ENCODE peak calls at places on chromosomes 4 and X, in nine cellular contexts. T is glutamatergic neuron; V is fibroblast of lung; X is IMR-90; Y is endothelial cell; H is CD4-positive, alpha-beta T cell; G is A549; Z is tibial nerve; K is esophagus squamous epithelium. D is an unnamed sample.

GRCh38 chr4:77336411-77337142 is 179.6 kb downstream of the CCNG2 start:
- DNase-seq in G (no peak), Z (no peak), T (no peak), X (no peak), H (no peak), Y (no peak), K (no peak), V (no peak), D (no peak)

GRCh38 chr4:182928061-182928460 is 10.9 kb upstream of the DCTD start:
- DNase-seq in G (peak; percentile 11), K (no peak), T (no peak), Z (no peak), V (no peak), H (no peak), Y (peak; percentile 32), X (no peak), D (no peak)

GRCh38 chr4:77913353-77913752 is 50.7 kb downstream of the MRPL1 start:
- DNase-seq in T (no peak), Y (no peak), G (no peak), V (peak; percentile 36), X (peak; percentile 76), H (no peak), Z (no peak), K (no peak), D (no peak)

GRCh38 chrX:44105228-44105913 is 132.2 kb upstream of the NDP start:
- DNase-seq in V (no peak), Z (no peak), X (no peak), K (no peak), H (no peak), G (peak; percentile 6), Y (no peak), T (no peak), D (no peak)

GRCh38 chrX:155406429-155406828 is 24.5 kb downstream of the F8A2 start:
- DNase-seq in T (no peak), X (no peak), Y (no peak), H (no peak), K (no peak), G (no peak), V (no peak), Z (no peak), D (no peak)

GRCh38 chr4:108486046-108486445 is 134.3 kb upstream of the RPL34 start:
- DNase-seq in X (no peak), K (no peak), Y (no peak), G (no peak), H (no peak), Z (no peak), T (no peak), V (no peak), D (no peak)

GRCh38 chrX:13059676-13060499 is 15.5 kb upstream of the FAM9C start:
- DNase-seq in Z (no peak), G (peak; percentile 88), X (peak; percentile 73), H (no peak), V (peak; percentile 71), T (no peak), Y (no peak), K (no peak), D (no peak)

GRCh38 chrX:103254171-103254824 is 657 bp downstream of the TCEAL8 start:
- DNase-seq in X (peak; percentile 23), Y (peak; percentile 56), V (peak; percentile 43), T (peak; percentile 59), H (peak; percentile 37), K (no peak), Z (peak; percentile 22), G (peak; percentile 21), D (peak; percentile 34)

GRCh38 chr4:15186149-15186548 is 183.9 kb downstream of the CPEB2 start:
- DNase-seq in Y (no peak), T (no peak), G (no peak), Z (no peak), X (peak; percentile 15), K (no peak), H (no peak), V (peak; percentile 76), D (no peak)

GRCh38 chrX:39985116-39985515 is 112.6 kb downstream of the BCOR start:
- DNase-seq in X (no peak), Y (no peak), T (no peak), H (no peak), G (no peak), K (no peak), V (no peak), Z (no peak), D (no peak)

GRCh38 chr4:90715242-90715641 is 588.0 kb downstream of the CCSER1 start:
- DNase-seq in G (no peak), Y (no peak), K (no peak), V (no peak), X (no peak), T (no peak), Z (no peak), H (no peak), D (no peak)

GRCh38 chr4:84479663-84480062 is 19.4 kb downstream of the NKX6-1 start:
- DNase-seq in V (no peak), Y (no peak), G (no peak), H (no peak), T (no peak), X (no peak), K (no peak), Z (no peak), D (no peak)

DNA sequence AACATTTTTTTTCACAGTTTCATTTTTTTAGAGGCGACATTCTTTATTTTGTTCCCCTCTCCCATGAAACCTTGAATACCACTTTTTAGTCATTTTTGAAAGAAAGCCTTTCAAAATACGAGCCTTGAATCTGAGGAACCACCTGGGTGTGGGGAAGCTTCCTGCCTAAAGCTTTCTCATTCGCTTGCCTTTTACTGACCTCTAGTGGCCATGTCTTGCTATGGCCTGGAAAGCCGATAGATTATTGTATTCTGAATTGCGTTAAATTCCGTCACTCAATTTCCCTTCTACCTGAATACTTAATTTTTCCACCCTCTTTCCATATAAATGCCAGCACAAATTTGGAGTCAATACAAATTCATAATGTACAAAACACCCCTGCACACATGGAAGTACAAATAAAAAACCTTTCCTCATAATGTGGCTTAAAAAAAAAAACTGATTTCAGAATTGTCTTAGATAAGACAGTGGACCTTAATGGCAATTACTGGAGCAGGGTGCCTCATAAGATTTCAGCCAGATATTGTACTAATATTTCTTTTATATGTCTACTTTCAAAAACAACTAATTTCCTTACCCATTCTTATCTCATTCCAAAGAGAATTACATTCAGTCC is 217.9 kb downstream of the CENPC start:
- DNase-seq in X (peak; percentile 42), G (peak; percentile 57), V (peak; percentile 34), K (no peak), H (peak; percentile 36), Z (peak; percentile 82), Y (peak; percentile 70), T (peak; percentile 71), D (peak; percentile 53)
- TF ChIP-seq CTCF in X (peak; percentile 88), G (peak; percentile 73), V (peak; percentile 92), K (peak; percentile 81), H (peak; percentile 82), Z (peak; percentile 83), Y (peak; percentile 91), T (peak; percentile 86), D (peak; percentile 89)

GRCh38 chr4:19030048-19030447 is 1008.5 kb upstream of the LCORL start:
- DNase-seq in Y (no peak), G (no peak), V (peak; percentile 72), H (no peak), X (peak; percentile 4), T (no peak), Z (no peak), K (no peak), D (no peak)

GRCh38 chr4:19024047-19024446 is 1002.5 kb upstream of the LCORL start:
- DNase-seq in X (no peak), G (no peak), Y (no peak), V (no peak), Z (no peak), T (no peak), H (no peak), K (no peak), D (no peak)

GRCh38 chr4:19030536-19030935 is 1009.0 kb upstream of the LCORL start:
- DNase-seq in G (no peak), T (no peak), X (no peak), K (no peak), H (no peak), V (peak; percentile 50), Y (no peak), Z (no peak), D (no peak)

GRCh38 chr4:19025031-19025430 is 1003.5 kb upstream of the LCORL start:
- DNase-seq in Y (no peak), T (no peak), H (no peak), K (no peak), G (no peak), X (no peak), Z (no peak), V (peak; percentile 62), D (no peak)

DNA sequence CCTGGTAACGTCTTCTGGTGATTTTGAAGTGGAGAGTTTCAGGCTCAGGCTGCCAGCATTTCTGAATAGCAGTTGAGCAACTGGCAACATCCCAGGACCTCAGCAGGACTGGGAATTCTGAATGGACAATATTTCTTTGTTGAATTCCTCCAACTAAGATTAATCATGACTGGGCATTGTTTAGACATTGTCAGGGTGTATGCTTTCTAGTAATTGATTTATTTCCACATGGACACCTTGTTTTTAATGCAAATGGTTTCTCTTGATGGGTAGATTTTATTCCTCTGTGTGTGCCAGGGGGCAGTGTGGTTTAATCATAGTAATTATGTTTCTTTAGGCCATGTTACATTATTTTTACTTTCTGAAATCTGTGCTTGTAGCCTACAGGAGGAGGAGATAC is 1004.7 kb upstream of the LCORL start:
- DNase-seq in Y (no peak), G (no peak), T (no peak), X (no peak), Z (peak; percentile 8), K (no peak), H (no peak), V (peak; percentile 80), D (no peak)
- TF ChIP-seq CTCF in Y (no peak), G (no peak), T (no peak), X (no peak), Z (no peak), K (no peak), H (no peak), V (no peak), D (no peak)

DNA sequence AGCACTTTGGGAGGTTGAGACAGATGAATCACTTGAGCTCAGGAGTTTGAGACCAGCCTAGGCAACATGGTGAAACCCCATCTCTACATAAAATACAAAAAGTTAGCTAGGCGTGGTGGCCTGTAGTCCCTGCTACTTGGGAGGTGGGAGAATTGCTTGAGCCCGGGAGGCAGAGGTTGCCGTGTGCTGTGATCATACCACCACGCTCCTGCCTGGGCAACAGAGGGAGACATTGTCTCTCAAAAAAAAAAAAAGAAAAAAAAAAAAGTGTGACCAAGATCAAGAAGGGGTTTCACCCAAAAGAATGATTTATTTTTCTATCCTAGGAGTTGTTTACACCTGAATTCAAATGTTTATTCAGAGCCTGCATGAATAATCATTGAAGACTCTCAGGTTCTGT is 572.4 kb upstream of the GALNT7 start:
- DNase-seq in V (no peak), Y (no peak), Z (no peak), X (no peak), T (no peak), H (no peak), K (no peak), G (peak; percentile 4), D (no peak)
- TF ChIP-seq CTCF in V (no peak), Y (no peak), Z (no peak), X (no peak), T (no peak), H (no peak), K (no peak), G (no peak), D (no peak)

DNA sequence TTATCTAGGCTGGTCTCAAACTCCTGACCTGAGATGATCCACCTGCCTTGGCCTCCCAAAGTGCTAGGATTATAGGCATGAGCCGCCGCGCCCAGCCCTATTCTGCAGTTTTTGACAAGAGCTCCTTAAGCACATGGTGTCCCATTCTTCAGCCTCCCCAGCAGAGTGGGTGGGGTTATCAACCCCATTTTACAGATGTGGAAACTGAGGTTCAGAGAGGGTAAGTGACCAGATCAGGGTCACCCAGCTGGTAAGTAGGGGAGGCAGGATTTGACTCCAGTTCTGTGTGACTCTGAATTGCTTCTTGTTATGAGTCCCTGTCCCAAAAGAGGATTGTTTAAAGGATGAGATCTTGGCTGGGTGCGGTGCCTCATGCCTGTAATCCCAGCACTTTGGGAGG is 14.5 kb downstream of the MAN2B2 start:
- DNase-seq in T (no peak), H (no peak), G (no peak), X (no peak), K (no peak), Y (no peak), Z (no peak), V (no peak), D (no peak)
- TF ChIP-seq CTCF in T (no peak), H (no peak), G (no peak), X (no peak), K (no peak), Y (no peak), Z (no peak), V (no peak), D (no peak)